ENCODE peak calls at places on chromosomes 12 and 14, in four cellular contexts. One of them, this sample, is unnamed.

GRCh38 chr14:71720978-71721624 is 211.1 kb upstream of the RGS6 start:
- DNase-seq in heart left ventricle: peak; percentile 42
- DNase-seq in caudate nucleus: no peak
- DNase-seq in kidney tubule cell: peak; percentile 77
- DNase-seq in this sample: peak; percentile 84

GRCh38 chr12:45668641-45669040 is 60.9 kb upstream of the ARID2 start:
- DNase-seq in heart left ventricle: no peak
- DNase-seq in caudate nucleus: no peak
- DNase-seq in kidney tubule cell: no peak
- DNase-seq in this sample: no peak

GRCh38 chr14:102848830-102849521 is 71.7 kb downstream of the TRAF3 start:
- DNase-seq in heart left ventricle: peak; percentile 33
- DNase-seq in caudate nucleus: peak; percentile 83
- DNase-seq in kidney tubule cell: no peak
- DNase-seq in this sample: no peak

GRCh38 chr12:110696283-110696682 is 7.4 kb upstream of the HVCN1 start:
- DNase-seq in heart left ventricle: no peak
- DNase-seq in caudate nucleus: no peak
- DNase-seq in kidney tubule cell: no peak
- DNase-seq in this sample: no peak

GRCh38 chr12:130702966-130703732 is 12.9 kb downstream of the RIMBP2 start:
- DNase-seq in heart left ventricle: no peak
- DNase-seq in caudate nucleus: no peak
- DNase-seq in kidney tubule cell: no peak
- DNase-seq in this sample: no peak

GRCh38 chr14:36522972-36523685 is 3.1 kb upstream of the NKX2-1 start:
- DNase-seq in heart left ventricle: no peak
- DNase-seq in caudate nucleus: no peak
- DNase-seq in kidney tubule cell: no peak
- DNase-seq in this sample: no peak

GRCh38 chr12:73731658-73732057 is 806.0 kb upstream of the ATXN7L3B start:
- DNase-seq in heart left ventricle: no peak
- DNase-seq in caudate nucleus: no peak
- DNase-seq in kidney tubule cell: peak; percentile 1
- DNase-seq in this sample: no peak

GRCh38 chr12:82047480-82047879 is 288.3 kb upstream of the PPFIA2 start:
- DNase-seq in heart left ventricle: no peak
- DNase-seq in caudate nucleus: no peak
- DNase-seq in kidney tubule cell: no peak
- DNase-seq in this sample: no peak

GRCh38 chr12:50960130-50960529 is 7.8 kb downstream of the HIGD1C start:
- DNase-seq in heart left ventricle: no peak
- DNase-seq in caudate nucleus: no peak
- DNase-seq in kidney tubule cell: no peak
- DNase-seq in this sample: peak; percentile 8

GRCh38 chr12:49548481-49548821 is 9.6 kb downstream of the KCNH3 start:
- DNase-seq in heart left ventricle: no peak
- DNase-seq in caudate nucleus: no peak
- DNase-seq in kidney tubule cell: no peak
- DNase-seq in this sample: no peak

GRCh38 chr12:116508145-116509121 is 50.7 kb upstream of the MAP1LC3B2 start:
- DNase-seq in heart left ventricle: peak; percentile 30
- DNase-seq in caudate nucleus: no peak
- DNase-seq in kidney tubule cell: peak; percentile 45
- DNase-seq in this sample: no peak

GRCh38 chr12:9794484-9795063 is 32.7 kb upstream of the KLRF1 start:
- DNase-seq in heart left ventricle: no peak
- DNase-seq in caudate nucleus: no peak
- DNase-seq in kidney tubule cell: no peak
- DNase-seq in this sample: no peak

GRCh38 chr14:59936145-59936544 is 16.2 kb downstream of the LRRC9 start:
- DNase-seq in heart left ventricle: no peak
- DNase-seq in caudate nucleus: no peak
- DNase-seq in kidney tubule cell: no peak
- DNase-seq in this sample: no peak

GRCh38 chr14:47539065-47539464 is 136.3 kb downstream of the MDGA2 start:
- DNase-seq in heart left ventricle: no peak
- DNase-seq in caudate nucleus: no peak
- DNase-seq in kidney tubule cell: peak; percentile 41
- DNase-seq in this sample: no peak

GRCh38 chr12:64452559-64453329 is 824 bp downstream of the TBK1 start:
- DNase-seq in heart left ventricle: peak; percentile 11
- DNase-seq in caudate nucleus: no peak
- DNase-seq in kidney tubule cell: peak; percentile 83
- DNase-seq in this sample: peak; percentile 79

GRCh38 chr12:100955139-100955538 is 160.6 kb downstream of the ANO4 start:
- DNase-seq in heart left ventricle: no peak
- DNase-seq in caudate nucleus: no peak
- DNase-seq in kidney tubule cell: peak; percentile 70
- DNase-seq in this sample: peak; percentile 62

GRCh38 chr14:61698216-61698980 is 3.1 kb downstream of the HIF1A start:
- DNase-seq in heart left ventricle: no peak
- DNase-seq in caudate nucleus: no peak
- DNase-seq in kidney tubule cell: no peak
- DNase-seq in this sample: peak; percentile 52

GRCh38 chr12:49364989-49365388 is 2.3 kb upstream of the SPATS2 start:
- DNase-seq in heart left ventricle: no peak
- DNase-seq in caudate nucleus: no peak
- DNase-seq in kidney tubule cell: peak; percentile 44
- DNase-seq in this sample: peak; percentile 87

GRCh38 chr12:52191841-52192791 is at the start of gene KRT80:
- DNase-seq in heart left ventricle: peak; percentile 82
- DNase-seq in caudate nucleus: no peak
- DNase-seq in kidney tubule cell: peak; percentile 99
- DNase-seq in this sample: peak; percentile 100

GRCh38 chr12:47312794-47313426 is 233.2 kb upstream of the AMIGO2 start:
- DNase-seq in heart left ventricle: no peak
- DNase-seq in caudate nucleus: no peak
- DNase-seq in kidney tubule cell: peak; percentile 62
- DNase-seq in this sample: no peak